ENCODE peak calls at places on chromosomes 16 and 17, in four cellular contexts. D is AG04449; L is LNCaP clone FGC; Y is CD4-positive, alpha-beta T cell. A is an unnamed sample.

GRCh38 chr17:50637829-50638571 is 3.3 kb downstream of the ABCC3 start:
- DNase-seq in L (no peak), D (no peak), Y (no peak), A (no peak)

GRCh38 chr17:47276868-47277267 is 23.2 kb downstream of the ITGB3 start:
- DNase-seq in L (no peak), D (no peak), Y (no peak), A (peak; percentile 76)

GRCh38 chr16:86975445-86975844 is 341.7 kb downstream of the C16orf95 start:
- DNase-seq in D (peak; percentile 52), L (peak; percentile 10), Y (no peak), A (no peak)

GRCh38 chr16:12721841-12722467 is 81.7 kb downstream of the CPPED1 start:
- DNase-seq in L (no peak), D (no peak), Y (no peak), A (no peak)

GRCh38 chr16:68506331-68507053 is 32.6 kb upstream of the ZFP90 start:
- DNase-seq in D (no peak), Y (no peak), L (no peak), A (no peak)

GRCh38 chr16:527015-527903 is at the start of gene CAPN15:
- DNase-seq in D (no peak), Y (peak; percentile 83), L (peak; percentile 46), A (peak; percentile 69)

GRCh38 chr16:55499951-55500350 is 8.9 kb upstream of the LPCAT2 start:
- DNase-seq in D (peak; percentile 99), L (no peak), Y (no peak), A (peak; percentile 95)

GRCh38 chr17:80990921-80991644 is 558 bp upstream of the CHMP6 start:
- DNase-seq in Y (no peak), D (no peak), L (no peak), A (no peak)

GRCh38 chr17:58315281-58315711 is 13.3 kb downstream of the TSPOAP1 start:
- DNase-seq in D (no peak), L (no peak), Y (no peak), A (no peak)

GRCh38 chr16:52128407-52128806 is 418.5 kb downstream of the TOX3 start:
- DNase-seq in L (no peak), D (no peak), Y (no peak), A (no peak)

GRCh38 chr17:68790931-68791330 is 164.3 kb downstream of the ABCA8 start:
- DNase-seq in Y (no peak), L (no peak), D (no peak), A (no peak)

GRCh38 chr16:2447920-2448583 is 11.9 kb upstream of the TEDC2 start:
- DNase-seq in Y (no peak), D (no peak), L (no peak), A (no peak)

DNA sequence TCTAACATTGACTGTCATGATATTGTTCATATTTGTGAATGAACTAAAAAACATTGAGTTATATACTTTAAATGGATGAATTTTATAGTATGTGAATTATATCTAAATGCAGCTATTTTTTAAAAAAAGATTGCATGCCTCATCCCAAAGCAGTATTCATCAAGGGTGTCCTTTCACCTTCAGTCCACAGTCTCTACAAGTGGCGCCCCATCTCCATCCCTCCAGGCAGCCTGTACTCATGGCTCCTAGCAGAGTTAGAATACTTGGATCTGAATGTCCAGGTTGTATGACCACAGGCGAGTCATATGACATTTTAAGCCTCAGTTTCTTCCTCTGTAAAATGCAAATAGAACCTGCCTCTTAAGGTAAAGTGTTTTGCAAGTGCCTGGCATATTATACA is 69.8 kb downstream of the TMEM100 start:
- DNase-seq in L (no peak), D (no peak), Y (no peak), A (no peak)
- TF ChIP-seq CTCF in L (no peak), D (no peak), Y (no peak), A (no peak)

DNA sequence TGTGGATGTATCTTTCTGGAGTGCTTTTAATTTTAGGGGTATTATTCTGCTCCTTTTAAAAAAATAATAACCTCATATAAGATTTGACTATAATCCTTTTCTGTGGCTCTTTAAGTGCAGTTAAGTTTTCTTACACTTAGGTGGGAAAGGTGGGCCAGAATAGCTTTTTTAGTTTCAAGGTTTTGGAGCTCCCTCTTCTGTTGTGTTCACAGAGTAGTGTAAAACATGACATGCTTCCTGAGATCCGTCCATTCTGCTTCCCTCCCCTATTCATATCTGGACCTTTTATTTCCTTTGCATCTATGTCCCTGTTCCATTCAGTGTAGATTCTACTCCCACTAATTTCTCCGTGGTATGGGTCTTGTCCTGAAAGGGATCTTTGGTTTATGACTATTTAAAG is 12.8 kb downstream of the LRRC36 start:
- DNase-seq in Y (no peak), L (no peak), D (no peak), A (peak; percentile 8)
- TF ChIP-seq CTCF in Y (no peak), L (no peak), D (no peak), A (peak; percentile 39)

DNA sequence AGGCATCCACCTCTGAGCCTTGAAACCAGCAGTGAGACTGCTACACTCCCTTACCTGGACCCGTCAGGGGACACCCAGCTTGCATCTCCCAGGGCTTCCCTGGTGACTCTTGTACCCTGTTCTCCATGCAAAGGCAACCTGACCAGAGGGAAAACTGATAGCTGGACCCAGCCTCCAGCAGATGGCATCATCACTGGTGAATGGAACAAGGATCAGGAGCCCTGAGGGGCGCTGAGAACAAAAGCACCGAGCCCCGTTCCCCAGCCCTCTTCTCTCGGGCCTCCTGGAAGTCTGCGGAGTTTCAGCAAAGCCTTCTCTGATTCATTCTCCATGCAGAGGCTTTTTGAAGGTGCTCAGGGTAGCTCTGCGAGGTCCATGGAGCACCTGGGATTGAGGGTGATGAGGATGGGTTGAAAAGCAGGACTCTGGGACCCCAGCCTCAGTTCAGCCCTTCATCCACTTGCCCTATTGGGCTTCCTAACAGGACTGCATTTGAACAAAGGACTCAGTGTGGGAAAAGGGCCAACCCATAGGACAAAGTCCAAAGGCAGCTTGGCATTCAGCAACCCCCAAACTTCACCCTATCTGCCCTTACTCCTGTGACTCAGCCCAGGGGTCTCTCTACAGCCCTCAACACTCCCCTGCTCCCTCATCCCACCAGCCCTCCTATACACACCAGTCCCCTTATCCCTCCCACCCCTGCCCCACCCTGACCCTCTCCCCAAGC is 45.0 kb upstream of the LHX1 start:
- DNase-seq in L (no peak), D (no peak), Y (no peak), A (no peak)
- TF ChIP-seq CTCF in L (peak; percentile 17), D (no peak), Y (no peak), A (no peak)

DNA sequence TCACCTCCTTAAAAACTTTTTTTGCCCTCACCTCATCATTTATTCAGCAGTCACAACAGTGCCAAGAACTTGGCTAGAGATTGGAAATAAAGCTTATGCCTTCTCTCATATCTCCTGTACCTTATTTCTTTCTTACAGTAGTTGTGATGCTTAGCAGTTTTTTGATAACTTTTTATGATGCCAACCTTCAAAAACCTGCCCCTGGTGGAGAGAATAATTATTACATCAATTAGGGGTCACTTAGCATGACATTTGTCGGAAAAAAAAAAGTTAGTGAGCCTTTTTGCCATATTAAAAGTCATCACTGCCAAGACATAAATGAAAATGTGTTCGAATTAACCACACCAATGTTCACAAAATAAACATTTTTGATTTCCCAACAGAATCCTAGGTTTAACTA is 296.6 kb downstream of the WWOX start:
- DNase-seq in L (no peak), D (no peak), Y (no peak), A (no peak)
- TF ChIP-seq CTCF in L (peak; percentile 14), D (no peak), Y (peak; percentile 32), A (no peak)

DNA sequence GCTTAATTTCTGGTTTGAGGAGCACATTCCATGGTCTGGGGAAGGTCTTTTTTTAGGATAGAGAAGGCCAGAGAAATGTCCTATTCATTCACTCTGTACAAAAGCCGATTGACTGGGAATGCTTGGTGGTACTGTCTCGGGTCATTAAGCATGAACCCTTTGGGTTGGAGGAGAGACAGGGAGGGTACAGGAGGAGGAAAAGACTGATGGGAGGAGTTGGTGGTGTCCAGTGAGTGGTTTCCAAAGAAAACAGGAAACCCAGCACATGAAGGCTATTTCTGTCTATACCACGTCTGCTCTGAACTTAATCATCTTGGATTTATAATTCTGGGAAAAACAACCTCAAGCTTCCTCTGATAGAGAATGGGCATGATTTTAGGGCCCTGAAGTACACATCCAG is 111.9 kb downstream of the XYLT1 start:
- DNase-seq in D (no peak), L (no peak), Y (no peak), A (no peak)
- TF ChIP-seq CTCF in D (no peak), L (no peak), Y (no peak), A (no peak)

GRCh38 chr17:77449373-77449907 is 308.7 kb downstream of the SEC14L1 start:
- DNase-seq in L (no peak), D (no peak), Y (no peak), A (no peak)
- TF ChIP-seq CTCF in L (no peak), D (no peak), Y (no peak), A (no peak)

GRCh38 chr16:4272114-4272954 is 489 bp downstream of the TFAP4 start:
- DNase-seq in Y (no peak), D (no peak), L (no peak), A (no peak)

GRCh38 chr16:4273858-4274291 is 1.1 kb upstream of the TFAP4 start:
- DNase-seq in L (no peak), D (no peak), Y (peak; percentile 58), A (no peak)

GRCh38 chr16:4270595-4270994 is 2.2 kb downstream of the TFAP4 start:
- DNase-seq in L (no peak), Y (no peak), D (no peak), A (no peak)

GRCh38 chr16:4270091-4270490 is 2.7 kb downstream of the TFAP4 start:
- DNase-seq in Y (no peak), L (no peak), D (no peak), A (no peak)

GRCh38 chr16:4271176-4272113 is 1.4 kb downstream of the TFAP4 start:
- DNase-seq in L (peak; percentile 95), D (no peak), Y (peak; percentile 86), A (peak; percentile 70)
- TF ChIP-seq CTCF in L (peak; percentile 23), D (no peak), Y (no peak), A (no peak)

GRCh38 chr17:7133424-7133823 is 18.8 kb upstream of the ASGR2 start:
- DNase-seq in D (no peak), L (no peak), Y (peak; percentile 26), A (no peak)
- TF ChIP-seq CTCF in D (peak; percentile 31), L (no peak), Y (no peak), A (peak; percentile 35)

GRCh38 chr17:48563867-48564199 is 14.3 kb downstream of the HOXB4 start:
- DNase-seq in D (no peak), Y (no peak), L (no peak), A (no peak)

GRCh38 chr17:48563385-48563838 is 14.7 kb downstream of the HOXB4 start:
- DNase-seq in L (no peak), D (no peak), Y (no peak), A (no peak)

GRCh38 chr17:48562934-48563333 is 15.2 kb downstream of the HOXB4 start:
- DNase-seq in Y (no peak), D (no peak), L (no peak), A (no peak)

GRCh38 chr17:48560452-48560817 is 15.5 kb upstream of the HOXB2 start:
- DNase-seq in L (no peak), D (no peak), Y (no peak), A (no peak)

GRCh38 chr17:48561894-48562810 is 16.0 kb downstream of the HOXB4 start:
- DNase-seq in Y (no peak), D (no peak), L (no peak), A (no peak)
- TF ChIP-seq CTCF in Y (no peak), D (peak; percentile 63), L (no peak), A (no peak)

DNA sequence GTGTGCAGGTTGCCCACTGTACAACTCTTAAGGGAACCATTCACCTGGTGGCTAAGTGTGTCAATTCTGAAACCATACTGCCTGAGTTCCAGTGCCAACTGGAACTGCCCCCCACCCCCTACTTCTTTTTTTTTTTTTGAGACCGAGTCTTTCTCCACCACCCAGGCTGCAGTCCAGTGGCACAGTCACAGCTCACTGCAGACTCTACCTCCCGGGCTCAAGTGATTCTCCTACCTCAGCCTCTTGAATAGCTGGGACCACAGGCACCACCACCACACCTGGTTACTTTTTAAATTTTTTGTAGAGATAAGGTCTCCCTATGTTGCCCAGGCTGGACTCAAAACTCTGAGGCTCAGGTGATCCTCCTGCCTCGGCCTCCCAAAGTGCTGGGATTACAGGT is 40.4 kb upstream of the DHX8 start:
- DNase-seq in D (no peak), L (no peak), Y (no peak), A (no peak)
- TF ChIP-seq CTCF in D (no peak), L (no peak), Y (no peak), A (no peak)

A was measured in AG09319.